ENCODE peak calls at places on chromosomes 4 and X, in nine cellular contexts. S, E, Q, G, Z, K, R, Y and L are unnamed samples. For H3K27me3, the result is how much of the 10 kb centered on the place peaks cover.

GRCh38 chrX:308821-309520 is 9.6 kb downstream of the GTPBP6 start:
- DNase-seq in S (no peak), E (no peak), Q (peak), G (no peak), Z (no peak), K (no peak), R (no peak), Y (no peak), L (no peak)

GRCh38 chr4:123060039-123060770 is 137.8 kb upstream of the NUDT6 start:
- DNase-seq in S (no peak), E (no peak), Q (no peak), G (no peak), Z (no peak), K (no peak), R (no peak), Y (peak), L (no peak)

GRCh38 chrX:15973941-15974340 is 119.3 kb upstream of the AP1S2 start:
- DNase-seq in S (peak), E (no peak), Q (no peak), G (no peak), Z (peak), K (peak), R (no peak), Y (no peak), L (no peak)

GRCh38 chr4:84503495-84504437 is 4.7 kb upstream of the NKX6-1 start:
- DNase-seq in S (peak), E (no peak), Q (no peak), G (no peak), Z (no peak), K (no peak), R (peak), Y (no peak), L (no peak)

GRCh38 chr4:89788243-89789072 is 48.5 kb downstream of the SNCA start:
- DNase-seq in S (no peak), E (no peak), Q (peak), G (peak), Z (peak), K (peak), R (no peak), Y (no peak), L (no peak)

GRCh38 chrX:19609541-19609940 is 94.2 kb upstream of the MAP3K15 start:
- DNase-seq in S (no peak), E (no peak), Q (no peak), G (no peak), Z (no peak), K (no peak), R (no peak), Y (no peak), L (no peak)

GRCh38 chr4:70913947-70914445 is 11.8 kb downstream of the MOB1B start:
- DNase-seq in S (no peak), E (no peak), Q (no peak), G (no peak), Z (no peak), K (no peak), R (no peak), Y (no peak), L (no peak)

GRCh38 chrX:108245462-108245861 is 153.9 kb downstream of the ATG4A start:
- DNase-seq in S (no peak), E (no peak), Q (no peak), G (no peak), Z (no peak), K (no peak), R (no peak), Y (no peak), L (no peak)

GRCh38 chrX:20668550-20668949 is 401.8 kb upstream of the RPS6KA3 start:
- DNase-seq in S (no peak), E (no peak), Q (no peak), G (no peak), Z (no peak), K (no peak), R (no peak), Y (no peak), L (no peak)

GRCh38 chr4:54277691-54278090 is 48.6 kb downstream of the PDGFRA start:
- DNase-seq in S (no peak), E (no peak), Q (no peak), G (no peak), Z (no peak), K (no peak), R (no peak), Y (no peak), L (no peak)

GRCh38 chr4:47106561-47106960 is 75.2 kb downstream of the GABRB1 start:
- DNase-seq in S (no peak), E (no peak), Q (no peak), G (no peak), Z (no peak), K (no peak), R (no peak), Y (no peak), L (no peak)

GRCh38 chr4:107380836-107381438 is 339.1 kb downstream of the PAPSS1 start:
- DNase-seq in S (no peak), E (no peak), Q (no peak), G (no peak), Z (no peak), K (peak), R (no peak), Y (no peak), L (no peak)

GRCh38 chr4:86338989-86339388 is 20.9 kb downstream of the MAPK10 start:
- DNase-seq in S (no peak), E (no peak), Q (no peak), G (peak), Z (no peak), K (no peak), R (no peak), Y (no peak), L (no peak)

GRCh38 chr4:35520059-35520458 is 724.3 kb downstream of the ARAP2 start:
- DNase-seq in S (no peak), E (no peak), Q (no peak), G (no peak), Z (no peak), K (no peak), R (no peak), Y (no peak), L (no peak)

GRCh38 chr4:45317276-45317675 is 590.9 kb upstream of the GNPDA2 start:
- DNase-seq in S (no peak), E (no peak), Q (no peak), G (no peak), Z (no peak), K (no peak), R (no peak), Y (no peak), L (no peak)

GRCh38 chrX:50609796-50610195 is 139.2 kb upstream of the DGKK start:
- DNase-seq in S (no peak), E (no peak), Q (no peak), G (no peak), Z (no peak), K (no peak), R (no peak), Y (no peak), L (no peak)

GRCh38 chrX:34382416-34382815 is 250.3 kb upstream of the FAM47A start:
- DNase-seq in S (no peak), E (no peak), Q (no peak), G (no peak), Z (no peak), K (no peak), R (no peak), Y (no peak), L (no peak)

GRCh38 chr4:2831611-2832308 is 11.9 kb upstream of the ADD1 start:
- DNase-seq in S (no peak), E (no peak), Q (peak), G (peak), Z (peak), K (no peak), R (no peak), Y (peak), L (no peak)

GRCh38 chr4:40599431-40599830 is 30.2 kb downstream of the RBM47 start:
- DNase-seq in S (no peak), E (no peak), Q (no peak), G (no peak), Z (no peak), K (no peak), R (no peak), Y (no peak), L (no peak)

GRCh38 chrX:79170632-79171031 is 26.1 kb downstream of the GPR174 start:
- DNase-seq in S (no peak), E (no peak), Q (no peak), G (no peak), Z (no peak), K (no peak), R (no peak), Y (no peak), L (no peak)

GRCh38 chr4:183165371-183165770 is 66.3 kb downstream of the WWC2 start:
- DNase-seq in S (no peak), E (no peak), Q (no peak), G (no peak), Z (no peak), K (no peak), R (no peak), Y (no peak), L (no peak)

GRCh38 chrX:74465424-74465823 is 44.1 kb downstream of the SLC16A2 start:
- DNase-seq in S (no peak), E (no peak), Q (no peak), G (no peak), Z (no peak), K (no peak), R (no peak), Y (no peak), L (no peak)

GRCh38 chrX:129632443-129632842 is 22.3 kb downstream of the APLN start:
- DNase-seq in S (no peak), E (no peak), Q (peak), G (no peak), Z (no peak), K (no peak), R (peak), Y (no peak), L (no peak)

GRCh38 chr4:127698789-127699200 is 31.4 kb upstream of the SLC25A31 start:
- DNase-seq in S (no peak), E (no peak), Q (no peak), G (no peak), Z (no peak), K (no peak), R (no peak), Y (no peak), L (no peak)

GRCh38 chr4:3179126-3179706 is 69.7 kb upstream of the MSANTD1 start:
- DNase-seq in S (no peak), E (no peak), Q (no peak), G (no peak), Z (no peak), K (no peak), R (no peak), Y (no peak), L (no peak)

GRCh38 chr4:119735136-119735770 is 106.6 kb upstream of the PDE5A start:
- DNase-seq in S (no peak), E (no peak), Q (no peak), G (no peak), Z (no peak), K (no peak), R (no peak), Y (no peak), L (no peak)

GRCh38 chr4:68299492-68300457 is 50.1 kb downstream of the YTHDC1 start:
- DNase-seq in S (no peak), E (no peak), Q (no peak), G (no peak), Z (no peak), K (no peak), R (no peak), Y (no peak), L (no peak)

GRCh38 chr4:142550955-142551354 is 295.1 kb downstream of the INPP4B start:
- DNase-seq in S (no peak), E (no peak), Q (no peak), G (no peak), Z (no peak), K (no peak), R (no peak), Y (no peak), L (no peak)

GRCh38 chrX:137031517-137032377 is 2.0 kb downstream of the GPR101 start:
- DNase-seq in S (no peak), E (no peak), Q (no peak), G (no peak), Z (no peak), K (peak), R (peak), Y (no peak), L (no peak)

GRCh38 chrX:106177982-106178321 is 9.8 kb downstream of the PWWP3B start:
- DNase-seq in S (no peak), E (no peak), Q (no peak), G (no peak), Z (no peak), K (no peak), R (no peak), Y (no peak), L (no peak)

GRCh38 chr4:112509243-112510190 is 6.5 kb downstream of the NEUROG2 start:
- DNase-seq in S (no peak), E (no peak), Q (no peak), G (no peak), Z (no peak), K (no peak), R (no peak), Y (peak), L (no peak)
- H3K27me3 ChIP-seq in S (half or more), E (under half), Q (half or more), G (under half), Z (under half), K (under half), R (under half), Y (under half), L (half or more)

GRCh38 chr4:76570141-76570989 is 135.3 kb downstream of the SHROOM3 start:
- DNase-seq in S (no peak), E (no peak), Q (no peak), G (no peak), Z (no peak), K (no peak), R (no peak), Y (no peak), L (no peak)
- H3K4me3 ChIP-seq in S (no peak), E (no peak), Q (peak), G (no peak), Z (no peak), K (no peak), R (no peak), Y (no peak), L (no peak)

GRCh38 chrX:139932077-139932900 is 564 bp downstream of the ATP11C start:
- DNase-seq in S (peak), E (no peak), Q (peak), G (peak), Z (peak), K (peak), R (peak), Y (peak), L (no peak)
- TF ChIP-seq POLR2A in S (no peak), E (no peak), Q (no peak), G (peak), Z (no peak), K (no peak), R (peak), Y (no peak), L (no peak)

DNA sequence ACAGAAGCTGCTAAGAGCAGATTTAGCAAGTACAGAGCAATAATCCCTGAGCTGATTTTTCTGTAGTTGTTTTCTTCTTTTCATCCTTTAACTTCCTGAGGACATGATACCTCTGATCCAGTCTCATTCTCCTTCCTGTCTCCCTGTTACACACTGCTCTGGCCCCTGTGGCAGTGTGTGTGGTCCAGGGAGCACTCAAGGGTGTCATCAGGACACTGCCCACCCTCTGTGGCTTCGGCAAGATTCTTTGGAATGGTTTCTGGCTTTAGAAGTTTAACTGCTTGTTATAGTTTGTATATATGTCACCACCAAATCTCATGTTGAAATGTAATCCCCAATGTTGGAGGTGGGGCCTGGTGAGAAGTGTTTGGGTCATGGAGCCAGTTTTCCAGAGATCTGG is 637.3 kb downstream of the BCOR start:
- DNase-seq in S (no peak), E (no peak), Q (no peak), G (no peak), Z (no peak), K (no peak), R (no peak), Y (no peak), L (no peak)
- H3K27me3 ChIP-seq in S (under half), E (under half), Q (under half), G (under half), Z (under half), K (under half), R (under half), Y (under half), L (under half)

DNA sequence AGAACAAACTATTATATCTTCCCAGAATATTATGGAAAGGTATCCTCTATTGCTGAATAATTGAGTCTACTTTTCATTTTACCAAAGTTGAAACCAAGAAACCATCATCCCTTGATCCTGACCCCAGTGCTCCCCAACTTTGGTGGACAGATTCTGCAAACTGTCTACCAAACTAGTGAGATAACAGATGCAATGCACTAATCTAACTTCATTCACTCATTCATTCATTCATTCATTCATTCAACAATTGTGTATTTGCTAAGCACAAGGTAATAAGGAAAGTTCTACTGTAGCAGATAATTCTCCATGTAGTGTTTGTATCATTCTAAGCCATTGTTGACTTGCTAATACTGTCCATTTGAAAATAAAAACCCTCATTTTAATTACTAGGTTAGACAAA is 150.6 kb downstream of the UNC5C start:
- DNase-seq in S (no peak), E (no peak), Q (no peak), G (no peak), Z (no peak), K (no peak), R (no peak), Y (no peak), L (no peak)
- H3K4me3 ChIP-seq in S (no peak), E (no peak), Q (no peak), G (no peak), Z (no peak), K (no peak), R (no peak), Y (no peak), L (no peak)

GRCh38 chrX:13147147-13147546 is 102.7 kb upstream of the FAM9C start:
- DNase-seq in S (no peak), E (no peak), Q (no peak), G (no peak), Z (no peak), K (no peak), R (no peak), Y (no peak), L (no peak)

GRCh38 chrX:13144927-13145659 is 100.7 kb upstream of the FAM9C start:
- DNase-seq in S (no peak), E (no peak), Q (no peak), G (no peak), Z (no peak), K (no peak), R (no peak), Y (no peak), L (no peak)

GRCh38 chrX:13151806-13152510 is 107.5 kb upstream of the FAM9C start:
- DNase-seq in S (no peak), E (no peak), Q (no peak), G (no peak), Z (no peak), K (no peak), R (no peak), Y (no peak), L (no peak)

GRCh38 chrX:13149702-13150101 is 105.3 kb upstream of the FAM9C start:
- DNase-seq in S (no peak), E (no peak), Q (no peak), G (no peak), Z (no peak), K (no peak), R (no peak), Y (no peak), L (no peak)

GRCh38 chrX:13147758-13148157 is 103.3 kb upstream of the FAM9C start:
- DNase-seq in S (no peak), E (no peak), Q (no peak), G (no peak), Z (no peak), K (no peak), R (no peak), Y (no peak), L (no peak)
- TF ChIP-seq POLR2A in S (no peak), E (no peak), Q (no peak), G (no peak), Z (no peak), K (no peak), R (no peak), Y (no peak), L (no peak)

GRCh38 chr4:8688041-8688907 is 95.7 kb downstream of the CPZ start:
- DNase-seq in S (no peak), E (no peak), Q (peak), G (no peak), Z (no peak), K (peak), R (peak), Y (peak), L (no peak)

GRCh38 chr4:8690216-8690786 is 97.7 kb downstream of the CPZ start:
- DNase-seq in S (no peak), E (no peak), Q (peak), G (no peak), Z (no peak), K (no peak), R (no peak), Y (peak), L (no peak)

GRCh38 chr4:8688908-8689445 is 96.4 kb downstream of the CPZ start:
- DNase-seq in S (no peak), E (no peak), Q (peak), G (no peak), Z (no peak), K (no peak), R (no peak), Y (peak), L (no peak)

GRCh38 chr4:8690811-8691775 is 98.5 kb downstream of the CPZ start:
- DNase-seq in S (no peak), E (no peak), Q (peak), G (no peak), Z (no peak), K (no peak), R (no peak), Y (peak), L (no peak)

GRCh38 chr4:8689741-8690140 is 97.2 kb downstream of the CPZ start:
- DNase-seq in S (no peak), E (no peak), Q (peak), G (no peak), Z (no peak), K (no peak), R (no peak), Y (peak), L (no peak)
- H3K27me3 ChIP-seq in S (under half), E (under half), Q (half or more), G (under half), Z (under half), K (under half), R (under half), Y (under half), L (under half)

GRCh38 chr4:38804654-38805295 is at the start of gene TLR1:
- DNase-seq in S (no peak), E (no peak), Q (no peak), G (no peak), Z (no peak), K (no peak), R (no peak), Y (no peak), L (no peak)

GRCh38 chr4:38803833-38804653 is 548 bp downstream of the TLR1 start:
- DNase-seq in S (no peak), E (no peak), Q (no peak), G (no peak), Z (no peak), K (no peak), R (no peak), Y (no peak), L (no peak)

GRCh38 chr4:38800956-38801450 is 3.6 kb downstream of the TLR1 start:
- DNase-seq in S (no peak), E (no peak), Q (no peak), G (no peak), Z (no peak), K (no peak), R (no peak), Y (no peak), L (no peak)

GRCh38 chr4:38802561-38803355 is 1.8 kb downstream of the TLR1 start:
- DNase-seq in S (no peak), E (no peak), Q (no peak), G (no peak), Z (no peak), K (no peak), R (no peak), Y (no peak), L (no peak)

DNA sequence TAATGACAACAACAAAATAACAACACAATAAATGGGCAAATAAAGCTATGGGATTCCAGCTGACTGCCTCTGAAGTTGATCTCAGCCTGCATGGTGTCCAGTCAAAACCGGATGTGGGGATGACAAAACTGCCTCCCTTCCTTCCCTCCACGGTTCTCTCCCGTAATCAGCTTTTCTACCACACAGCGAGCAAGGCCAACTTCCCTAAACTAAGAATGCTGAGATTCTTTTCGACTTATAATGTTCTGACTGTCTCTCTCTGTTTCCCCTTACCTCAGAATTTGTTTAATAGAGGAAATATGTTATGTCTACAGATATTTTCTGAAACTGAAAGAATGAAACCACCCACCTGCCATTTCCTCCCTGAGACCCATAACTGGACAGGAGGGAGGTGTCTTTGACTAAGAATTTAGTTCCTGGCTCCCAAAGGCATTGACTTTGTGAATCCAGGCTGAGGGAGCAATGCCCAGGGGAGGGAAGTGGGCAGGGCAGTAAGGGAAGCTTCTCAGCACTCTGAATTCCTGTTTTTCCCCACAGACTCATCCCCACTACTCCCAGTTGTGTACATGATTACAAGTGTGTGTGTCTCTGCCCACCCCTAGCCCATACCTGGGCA is 1.0 kb upstream of the TLR1 start:
- DNase-seq in S (peak), E (no peak), Q (no peak), G (peak), Z (peak), K (peak), R (no peak), Y (no peak), L (no peak)
- H3K4me3 ChIP-seq in S (no peak), E (peak), Q (no peak), G (no peak), Z (peak), K (no peak), R (no peak), Y (peak), L (peak)